ENCODE peak calls at places on chromosomes 2 and 18, in nine cellular contexts. G is foreskin keratinocyte; D is adipocyte; C is fibroblast of lung; R is breast epithelium; N is GM23248; B is psoas muscle; P is right cardiac atrium; S is CD8-positive, alpha-beta T cell. V is an unnamed sample.

GRCh38 chr18:58302811-58303210 is 258.8 kb downstream of the NEDD4L start:
- DNase-seq in S (no peak), C (no peak), B (no peak), P (no peak), G (no peak), R (no peak), N (no peak), D (no peak), V (no peak)

GRCh38 chr2:181910028-181910763 is 18.7 kb downstream of the ITPRID2 start:
- DNase-seq in C (no peak), R (no peak), P (no peak), B (no peak), S (no peak), G (no peak), D (no peak), N (no peak), V (no peak)

GRCh38 chr2:217105733-217106649 is 246.1 kb upstream of the TNP1 start:
- DNase-seq in R (no peak), G (peak; percentile 95), D (peak; percentile 86), B (no peak), P (no peak), C (peak; percentile 99), S (no peak), N (peak; percentile 95), V (no peak)

GRCh38 chr18:10476430-10476829 is 22.0 kb downstream of the APCDD1 start:
- DNase-seq in N (peak; percentile 34), B (no peak), D (peak; percentile 57), R (no peak), G (no peak), S (no peak), P (no peak), C (peak; percentile 83), V (no peak)

GRCh38 chr2:85250045-85250444 is 77.7 kb downstream of the TGOLN2 start:
- DNase-seq in P (peak; percentile 47), D (no peak), R (no peak), N (peak; percentile 36), S (no peak), B (no peak), G (no peak), C (no peak), V (no peak)

GRCh38 chr2:215493370-215493769 is 57.5 kb upstream of the FN1 start:
- DNase-seq in R (no peak), N (no peak), B (no peak), S (no peak), G (no peak), P (no peak), D (no peak), C (no peak), V (no peak)

GRCh38 chr18:77870894-77871293 is 621.2 kb downstream of the GALR1 start:
- DNase-seq in S (no peak), C (no peak), R (no peak), G (no peak), D (no peak), N (no peak), B (no peak), P (no peak), V (no peak)

GRCh38 chr18:77132369-77133050 is at the start of gene MBP:
- DNase-seq in P (peak; percentile 83), B (peak; percentile 81), C (no peak), N (peak; percentile 45), S (peak; percentile 74), G (no peak), R (peak; percentile 75), D (peak; percentile 27), V (no peak)

DNA sequence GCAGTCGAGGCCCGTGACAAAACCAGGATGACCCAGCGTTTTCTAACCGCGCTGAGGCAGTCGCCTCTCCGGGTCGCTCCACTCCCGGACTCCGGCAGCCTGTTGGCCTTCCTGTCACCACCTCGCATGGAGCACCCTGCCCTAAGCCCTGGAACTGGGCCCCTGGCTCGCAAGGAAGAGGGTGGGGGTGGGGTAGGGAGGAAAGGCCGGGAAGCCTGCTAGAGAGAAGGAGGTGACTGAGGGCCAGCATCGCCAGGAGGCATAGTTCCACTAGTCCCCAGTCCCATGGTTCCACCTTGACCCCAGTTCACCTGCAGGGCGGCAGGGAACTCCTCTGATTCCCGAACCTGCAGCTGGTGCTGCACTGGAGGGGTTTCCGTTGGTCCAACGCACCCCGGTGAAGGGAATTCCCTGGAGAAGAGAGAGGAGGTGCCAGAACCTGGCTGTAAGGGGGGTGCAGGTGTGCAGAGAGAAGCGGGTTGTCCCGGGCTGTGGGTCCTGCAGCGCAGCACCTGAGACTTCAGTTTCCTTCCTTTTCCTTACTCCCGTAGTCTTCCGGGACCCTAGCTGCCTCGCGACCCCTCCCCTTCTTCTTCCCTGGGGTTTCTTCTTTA is 11.8 kb upstream of the EN1 start:
- DNase-seq in D (no peak), B (no peak), R (no peak), G (no peak), N (no peak), S (no peak), P (no peak), C (no peak), V (no peak)
- H3K27me3 ChIP-seq in D (peaks cover 37% of the 10 kb centered on the region), B (peaks cover 35% of the 10 kb centered on the region), R (peaks cover 19% of the 10 kb centered on the region), G (peaks cover 67% of the 10 kb centered on the region), N (peaks cover 18% of the 10 kb centered on the region), S (peaks cover 29% of the 10 kb centered on the region), P (no peaks in the 10 kb centered on the region), C (peaks cover 57% of the 10 kb centered on the region), V (peaks cover 79% of the 10 kb centered on the region)

DNA sequence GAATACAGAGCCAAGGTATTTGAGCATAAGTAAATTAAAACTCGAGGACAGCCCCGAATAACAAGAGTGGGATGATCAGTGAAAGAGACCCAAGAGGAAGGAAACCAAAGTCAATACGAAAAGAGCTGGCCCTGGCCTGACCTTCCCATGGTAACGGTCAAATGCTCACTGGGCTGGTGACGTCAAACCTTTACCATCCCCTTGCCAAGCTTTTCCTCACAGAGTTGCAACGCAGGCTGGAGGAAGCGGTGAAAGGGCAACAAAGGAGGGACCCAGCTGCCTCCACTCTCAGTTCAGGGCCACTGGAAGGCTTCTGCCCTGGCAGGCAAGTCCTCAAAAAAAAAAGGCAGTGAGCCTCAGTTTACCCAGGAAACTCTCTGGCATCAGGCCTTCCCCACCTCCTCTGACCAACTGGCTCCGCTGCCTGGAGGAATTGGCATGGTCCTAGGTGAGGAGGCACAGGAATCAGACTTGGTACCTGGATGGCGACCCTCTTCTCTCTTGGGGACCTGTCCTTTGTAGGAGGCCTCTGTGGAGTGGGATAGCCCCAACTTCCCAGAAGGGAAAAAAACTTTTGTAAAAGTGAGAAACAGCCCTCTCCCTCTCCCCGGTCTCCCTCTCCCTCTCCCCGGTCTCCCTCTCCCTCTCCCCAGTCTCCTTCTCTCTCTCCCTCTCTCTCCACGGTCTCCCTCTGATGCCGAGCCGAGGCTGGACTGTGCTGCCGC is 212.4 kb downstream of the ANAPC1 start:
- DNase-seq in B (peak; percentile 71), R (no peak), D (no peak), G (no peak), C (no peak), N (peak; percentile 52), P (peak; percentile 74), S (no peak), V (peak; percentile 66)
- H3K4me1 ChIP-seq in B (no peaks in the 10 kb centered on the region), R (no peaks in the 10 kb centered on the region), D (peaks cover 11% of the 10 kb centered on the region), G (no peaks in the 10 kb centered on the region), C (peaks cover 2% of the 10 kb centered on the region), N (no peaks in the 10 kb centered on the region), P (no peaks in the 10 kb centered on the region), S (no peaks in the 10 kb centered on the region), V (no peaks in the 10 kb centered on the region)

GRCh38 chr18:53752968-53753367 is 471.5 kb downstream of the MBD2 start:
- DNase-seq in G (no peak), R (no peak), B (no peak), N (no peak), S (no peak), D (no peak), P (no peak), C (no peak), V (no peak)

GRCh38 chr18:53756607-53756972 is 467.9 kb downstream of the MBD2 start:
- DNase-seq in B (no peak), G (no peak), R (no peak), D (no peak), S (no peak), N (no peak), P (no peak), C (no peak), V (no peak)

GRCh38 chr18:53755914-53756606 is 468.4 kb downstream of the MBD2 start:
- DNase-seq in N (no peak), G (no peak), C (no peak), R (no peak), P (no peak), S (no peak), B (no peak), D (no peak), V (no peak)

GRCh38 chr18:53753616-53754015 is 470.9 kb downstream of the MBD2 start:
- DNase-seq in C (no peak), D (no peak), G (no peak), P (no peak), B (no peak), R (no peak), N (no peak), S (no peak), V (no peak)

GRCh38 chr18:53754154-53754553 is 470.3 kb downstream of the MBD2 start:
- DNase-seq in N (no peak), S (no peak), R (no peak), C (no peak), P (no peak), D (no peak), G (no peak), B (no peak), V (no peak)
- H3K27me3 ChIP-seq in N (no peaks in the 10 kb centered on the region), S (no peaks in the 10 kb centered on the region), R (no peaks in the 10 kb centered on the region), C (no peaks in the 10 kb centered on the region), P (no peaks in the 10 kb centered on the region), D (no peaks in the 10 kb centered on the region), G (no peaks in the 10 kb centered on the region), B (no peaks in the 10 kb centered on the region), V (no peaks in the 10 kb centered on the region)

GRCh38 chr2:47034973-47035609 is 119.5 kb upstream of the MCFD2 start:
- DNase-seq in N (no peak), P (peak; percentile 82), R (peak; percentile 40), C (peak; percentile 82), B (no peak), G (no peak), S (no peak), D (no peak), V (peak; percentile 73)
- H3K4me1 ChIP-seq in N (peaks cover 33% of the 10 kb centered on the region), P (peaks cover 26% of the 10 kb centered on the region), R (peaks cover 30% of the 10 kb centered on the region), C (peaks cover 49% of the 10 kb centered on the region), B (peaks cover 78% of the 10 kb centered on the region), G (peaks cover 33% of the 10 kb centered on the region), S (no peaks in the 10 kb centered on the region), D (peaks cover 33% of the 10 kb centered on the region), V (peaks cover 61% of the 10 kb centered on the region)